ENCODE peak calls at places on chromosome 14, in four cellular contexts. One of them, this sample, is unnamed.
A peak's percentile ranks its signal among the peaks of the same experiment; 100 is the strongest.

GRCh38 chr14:77264466-77265186 is 6.4 kb downstream of the NGB start:
- DNase-seq in IMR-90: no peak
- DNase-seq in small intestine: no peak
- DNase-seq in suprapubic skin: no peak
- DNase-seq in this sample: no peak

GRCh38 chr14:69615471-69616407 is 4.3 kb downstream of the SUSD6 start:
- DNase-seq in small intestine: peak; percentile 75
- DNase-seq in IMR-90: peak; percentile 84
- DNase-seq in suprapubic skin: no peak
- DNase-seq in this sample: no peak

GRCh38 chr14:102490456-102490855 is 19.1 kb downstream of the ANKRD9 start:
- DNase-seq in suprapubic skin: no peak
- DNase-seq in small intestine: no peak
- DNase-seq in IMR-90: no peak
- DNase-seq in this sample: no peak

GRCh38 chr14:61527325-61528100 is 167.8 kb upstream of the HIF1A start:
- DNase-seq in IMR-90: peak; percentile 91
- DNase-seq in small intestine: no peak
- DNase-seq in suprapubic skin: no peak
- DNase-seq in this sample: no peak

GRCh38 chr14:52175982-52176502 is 91.5 kb upstream of the PTGDR start:
- DNase-seq in small intestine: peak; percentile 54
- DNase-seq in IMR-90: no peak
- DNase-seq in suprapubic skin: no peak
- DNase-seq in this sample: no peak

GRCh38 chr14:55130194-55130550 is 1.1 kb downstream of the LGALS3 start:
- DNase-seq in suprapubic skin: no peak
- DNase-seq in IMR-90: peak; percentile 69
- DNase-seq in small intestine: peak; percentile 54
- DNase-seq in this sample: no peak

GRCh38 chr14:61430066-61430757 is 108.8 kb downstream of the PRKCH start:
- DNase-seq in suprapubic skin: no peak
- DNase-seq in small intestine: no peak
- DNase-seq in IMR-90: no peak
- DNase-seq in this sample: no peak

GRCh38 chr14:54291491-54292191 is 105.2 kb upstream of the CDKN3 start:
- DNase-seq in suprapubic skin: no peak
- DNase-seq in IMR-90: no peak
- DNase-seq in small intestine: no peak
- DNase-seq in this sample: no peak

GRCh38 chr14:21053184-21054122 is 4.2 kb upstream of the RNASE8 start:
- DNase-seq in IMR-90: no peak
- DNase-seq in suprapubic skin: no peak
- DNase-seq in small intestine: no peak
- DNase-seq in this sample: no peak

GRCh38 chr14:34450542-34450915 is 11.5 kb downstream of the SPTSSA start:
- DNase-seq in suprapubic skin: no peak
- DNase-seq in IMR-90: no peak
- DNase-seq in small intestine: no peak
- DNase-seq in this sample: no peak

GRCh38 chr14:95289323-95290010 is 30.2 kb downstream of the CLMN start:
- DNase-seq in IMR-90: no peak
- DNase-seq in small intestine: no peak
- DNase-seq in suprapubic skin: peak; percentile 15
- DNase-seq in this sample: no peak

GRCh38 chr14:59454131-59454530 is 11.0 kb downstream of the GPR135 start:
- DNase-seq in suprapubic skin: no peak
- DNase-seq in IMR-90: peak; percentile 98
- DNase-seq in small intestine: no peak
- DNase-seq in this sample: peak; percentile 36

GRCh38 chr14:106843951-106844483 is 1317.6 kb downstream of the TMEM121 start:
- DNase-seq in IMR-90: no peak
- DNase-seq in small intestine: peak; percentile 76
- DNase-seq in suprapubic skin: no peak
- DNase-seq in this sample: no peak

GRCh38 chr14:49954171-49954631 is 61.3 kb downstream of the ARF6 start:
- DNase-seq in suprapubic skin: no peak
- DNase-seq in IMR-90: peak; percentile 71
- DNase-seq in small intestine: no peak
- DNase-seq in this sample: no peak

GRCh38 chr14:38693423-38693822 is 409.6 kb downstream of the SEC23A start:
- DNase-seq in small intestine: no peak
- DNase-seq in IMR-90: no peak
- DNase-seq in suprapubic skin: no peak
- DNase-seq in this sample: no peak
- H3K4me1 ChIP-seq in small intestine: no peaks in the 10 kb centered on the region
- H3K4me1 ChIP-seq in IMR-90: no peaks in the 10 kb centered on the region
- H3K4me1 ChIP-seq in suprapubic skin: no peaks in the 10 kb centered on the region
- H3K4me1 ChIP-seq in this sample: no peaks in the 10 kb centered on the region

GRCh38 chr14:91946313-91947195 is 940 bp downstream of the FBLN5 start:
- DNase-seq in small intestine: no peak
- DNase-seq in suprapubic skin: no peak
- DNase-seq in IMR-90: peak; percentile 41
- DNase-seq in this sample: peak; percentile 66
- H3K4me3 ChIP-seq in small intestine: peak overlapping the region; percentile 31
- H3K4me3 ChIP-seq in suprapubic skin: peak overlapping the region; percentile 62
- H3K4me3 ChIP-seq in IMR-90: peak overlapping the region; percentile 72
- H3K4me3 ChIP-seq in this sample: peak overlapping the region; percentile 53

GRCh38 chr14:100709956-100710284 is 16.8 kb upstream of the DLK1 start:
- DNase-seq in small intestine: no peak
- DNase-seq in suprapubic skin: no peak
- DNase-seq in IMR-90: no peak
- DNase-seq in this sample: no peak
- H3K4me1 ChIP-seq in small intestine: no peaks in the 10 kb centered on the region
- H3K4me1 ChIP-seq in suprapubic skin: peaks cover 26% of the 10 kb centered on the region
- H3K4me1 ChIP-seq in IMR-90: no peaks in the 10 kb centered on the region
- H3K4me1 ChIP-seq in this sample: peaks cover 3% of the 10 kb centered on the region

GRCh38 chr14:36662258-36662542 is 540 bp downstream of the PAX9 start:
- DNase-seq in IMR-90: no peak
- DNase-seq in small intestine: no peak
- DNase-seq in suprapubic skin: no peak
- DNase-seq in this sample: no peak
- H3K4me3 ChIP-seq in IMR-90: no peak overlapping the region
- H3K4me3 ChIP-seq in small intestine: peak overlapping the region; percentile 19
- H3K4me3 ChIP-seq in suprapubic skin: peak overlapping the region; percentile 52
- H3K4me3 ChIP-seq in this sample: peak overlapping the region; percentile 51

GRCh38 chr14:24425704-24426103 is 3.8 kb downstream of the CBLN3 start:
- DNase-seq in IMR-90: peak; percentile 83
- DNase-seq in small intestine: peak; percentile 85
- DNase-seq in suprapubic skin: no peak
- DNase-seq in this sample: no peak
- H3K4me1 ChIP-seq in IMR-90: peaks cover 6% of the 10 kb centered on the region
- H3K4me1 ChIP-seq in small intestine: peaks cover 12% of the 10 kb centered on the region
- H3K4me1 ChIP-seq in suprapubic skin: peaks cover 51% of the 10 kb centered on the region
- H3K4me1 ChIP-seq in this sample: no peaks in the 10 kb centered on the region

GRCh38 chr14:89196561-89196960 is 220.5 kb downstream of the FOXN3 start:
- DNase-seq in small intestine: no peak
- DNase-seq in IMR-90: no peak
- DNase-seq in suprapubic skin: no peak
- DNase-seq in this sample: no peak
- H3K4me3 ChIP-seq in small intestine: no peak overlapping the region
- H3K4me3 ChIP-seq in IMR-90: no peak overlapping the region
- H3K4me3 ChIP-seq in suprapubic skin: no peak overlapping the region
- H3K4me3 ChIP-seq in this sample: no peak overlapping the region

GRCh38 chr14:90578283-90578985 is 181.6 kb downstream of the CALM1 start:
- DNase-seq in small intestine: no peak
- DNase-seq in IMR-90: no peak
- DNase-seq in suprapubic skin: no peak
- DNase-seq in this sample: no peak
- H3K4me1 ChIP-seq in small intestine: no peaks in the 10 kb centered on the region
- H3K4me1 ChIP-seq in IMR-90: peaks cover 7% of the 10 kb centered on the region
- H3K4me1 ChIP-seq in suprapubic skin: no peaks in the 10 kb centered on the region
- H3K4me1 ChIP-seq in this sample: no peaks in the 10 kb centered on the region

GRCh38 chr14:22920697-22921096 is 1.7 kb upstream of the RBM23 start:
- DNase-seq in small intestine: no peak
- DNase-seq in IMR-90: no peak
- DNase-seq in suprapubic skin: no peak
- DNase-seq in this sample: no peak

GRCh38 chr14:22918809-22919600 is at the start of gene RBM23:
- DNase-seq in small intestine: peak; percentile 100
- DNase-seq in suprapubic skin: peak; percentile 100
- DNase-seq in IMR-90: peak; percentile 100
- DNase-seq in this sample: peak; percentile 99

GRCh38 chr14:22915886-22916521 is 2.9 kb downstream of the RBM23 start:
- DNase-seq in IMR-90: no peak
- DNase-seq in suprapubic skin: no peak
- DNase-seq in small intestine: no peak
- DNase-seq in this sample: no peak

GRCh38 chr14:22919601-22919921 is 612 bp upstream of the RBM23 start:
- DNase-seq in small intestine: no peak
- DNase-seq in IMR-90: no peak
- DNase-seq in suprapubic skin: no peak
- DNase-seq in this sample: no peak

GRCh38 chr14:22918519-22918808 is 485 bp downstream of the RBM23 start:
- DNase-seq in IMR-90: no peak
- DNase-seq in small intestine: no peak
- DNase-seq in suprapubic skin: no peak
- DNase-seq in this sample: no peak
- H3K4me3 ChIP-seq in IMR-90: peak overlapping the region; percentile 57
- H3K4me3 ChIP-seq in small intestine: peak overlapping the region; percentile 90
- H3K4me3 ChIP-seq in suprapubic skin: peak overlapping the region; percentile 79
- H3K4me3 ChIP-seq in this sample: peak overlapping the region; percentile 57

DNA sequence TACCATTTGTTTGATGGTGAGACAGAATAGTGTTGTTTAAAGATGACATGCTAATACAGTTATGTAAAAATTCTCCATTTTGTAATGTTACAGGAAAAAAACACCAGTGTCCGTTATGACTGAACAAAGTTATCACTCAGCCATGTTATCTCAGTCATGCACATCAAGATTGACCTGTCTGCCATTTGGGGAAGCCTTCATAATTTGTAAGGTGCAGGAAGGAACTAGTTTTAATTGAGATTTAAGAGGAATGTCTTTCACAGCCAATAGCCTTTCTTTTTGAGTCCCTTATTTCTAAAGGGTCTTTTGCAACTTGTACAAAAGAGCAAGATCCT is 432.2 kb downstream of the RAD51B start:
- DNase-seq in small intestine: no peak
- DNase-seq in IMR-90: no peak
- DNase-seq in suprapubic skin: no peak
- DNase-seq in this sample: no peak
- H3K4me1 ChIP-seq in small intestine: peaks cover 2% of the 10 kb centered on the region
- H3K4me1 ChIP-seq in IMR-90: peaks cover 22% of the 10 kb centered on the region
- H3K4me1 ChIP-seq in suprapubic skin: peaks cover 71% of the 10 kb centered on the region
- H3K4me1 ChIP-seq in this sample: peaks cover 53% of the 10 kb centered on the region

GRCh38 chr14:89957791-89958190 is 2.1 kb downstream of the TDP1 start:
- DNase-seq in small intestine: no peak
- DNase-seq in suprapubic skin: no peak
- DNase-seq in IMR-90: no peak
- DNase-seq in this sample: no peak

GRCh38 chr14:89954045-89955021 is at the start of gene EFCAB11:
- DNase-seq in IMR-90: peak; percentile 98
- DNase-seq in small intestine: peak; percentile 99
- DNase-seq in suprapubic skin: peak; percentile 98
- DNase-seq in this sample: peak; percentile 87

GRCh38 chr14:89955418-89956293 is at the start of gene TDP1:
- DNase-seq in small intestine: peak; percentile 97
- DNase-seq in suprapubic skin: peak; percentile 97
- DNase-seq in IMR-90: peak; percentile 92
- DNase-seq in this sample: peak; percentile 86

GRCh38 chr14:89955022-89955414 is 488 bp upstream of the EFCAB11 start:
- DNase-seq in suprapubic skin: no peak
- DNase-seq in small intestine: no peak
- DNase-seq in IMR-90: no peak
- DNase-seq in this sample: no peak

GRCh38 chr14:89956294-89957009 is 725 bp downstream of the TDP1 start:
- DNase-seq in small intestine: peak; percentile 77
- DNase-seq in suprapubic skin: peak; percentile 82
- DNase-seq in IMR-90: peak; percentile 94
- DNase-seq in this sample: peak; percentile 91
- H3K4me3 ChIP-seq in small intestine: peak overlapping the region; percentile 92
- H3K4me3 ChIP-seq in suprapubic skin: peak overlapping the region; percentile 82
- H3K4me3 ChIP-seq in IMR-90: peak overlapping the region; percentile 73
- H3K4me3 ChIP-seq in this sample: peak overlapping the region; percentile 82